ENCODE peak calls at places on chromosomes 7 and 10, in five cellular contexts. One of them, this sample, is unnamed.

GRCh38 chr7:73595358-73595757 is 17.0 kb upstream of the TBL2 start:
- DNase-seq in H54: no peak
- DNase-seq in IMR-90: no peak
- DNase-seq in thyroid gland: no peak
- DNase-seq in ovary: no peak
- DNase-seq in this sample: no peak

GRCh38 chr10:70493660-70494234 is 15.2 kb downstream of the PALD1 start:
- DNase-seq in H54: no peak
- DNase-seq in IMR-90: no peak
- DNase-seq in ovary: no peak
- DNase-seq in thyroid gland: no peak
- DNase-seq in this sample: no peak

GRCh38 chr7:128869138-128869943 is 6.7 kb downstream of the ATP6V1F start:
- DNase-seq in IMR-90: peak
- DNase-seq in thyroid gland: peak
- DNase-seq in H54: no peak
- DNase-seq in ovary: peak
- DNase-seq in this sample: peak

GRCh38 chr7:123198668-123199652 is 809 bp downstream of the SLC13A1 start:
- DNase-seq in thyroid gland: no peak
- DNase-seq in IMR-90: no peak
- DNase-seq in ovary: no peak
- DNase-seq in H54: no peak
- DNase-seq in this sample: no peak

GRCh38 chr10:114801411-114801813 is 20.2 kb upstream of the FHIP2A start:
- DNase-seq in IMR-90: no peak
- DNase-seq in thyroid gland: no peak
- DNase-seq in H54: no peak
- DNase-seq in ovary: no peak
- DNase-seq in this sample: no peak

GRCh38 chr7:142500364-142500763 is 242.5 kb upstream of the PRSS58 start:
- DNase-seq in H54: no peak
- DNase-seq in IMR-90: no peak
- DNase-seq in ovary: no peak
- DNase-seq in thyroid gland: no peak
- DNase-seq in this sample: no peak

GRCh38 chr7:10779465-10780399 is 193.9 kb upstream of the PHF14 start:
- DNase-seq in ovary: no peak
- DNase-seq in IMR-90: no peak
- DNase-seq in thyroid gland: no peak
- DNase-seq in H54: no peak
- DNase-seq in this sample: peak

GRCh38 chr7:100532165-100533022 is 6.6 kb upstream of the AGFG2 start:
- DNase-seq in thyroid gland: no peak
- DNase-seq in ovary: no peak
- DNase-seq in H54: no peak
- DNase-seq in IMR-90: no peak
- DNase-seq in this sample: no peak

GRCh38 chr10:11272915-11273389 is 255.3 kb downstream of the CELF2 start:
- DNase-seq in IMR-90: no peak
- DNase-seq in thyroid gland: no peak
- DNase-seq in ovary: no peak
- DNase-seq in H54: no peak
- DNase-seq in this sample: no peak

GRCh38 chr10:1425886-1426285 is 311.4 kb downstream of the ADARB2 start:
- DNase-seq in IMR-90: no peak
- DNase-seq in thyroid gland: no peak
- DNase-seq in ovary: no peak
- DNase-seq in H54: no peak
- DNase-seq in this sample: no peak

GRCh38 chr7:80916770-80917681 is 1.8 kb downstream of the SEMA3C start:
- DNase-seq in H54: no peak
- DNase-seq in ovary: no peak
- DNase-seq in IMR-90: peak
- DNase-seq in thyroid gland: no peak
- DNase-seq in this sample: no peak

GRCh38 chr7:46759711-46760480 is 822.0 kb downstream of the TNS3 start:
- DNase-seq in IMR-90: peak
- DNase-seq in H54: no peak
- DNase-seq in ovary: no peak
- DNase-seq in thyroid gland: no peak
- DNase-seq in this sample: no peak

GRCh38 chr7:67493386-67493785 is 496.8 kb downstream of the TYW1 start:
- DNase-seq in thyroid gland: no peak
- DNase-seq in ovary: no peak
- DNase-seq in IMR-90: no peak
- DNase-seq in H54: no peak
- DNase-seq in this sample: no peak

GRCh38 chr7:143463556-143463955 is 14.1 kb upstream of the TAS2R41 start:
- DNase-seq in IMR-90: no peak
- DNase-seq in H54: no peak
- DNase-seq in thyroid gland: no peak
- DNase-seq in ovary: no peak
- DNase-seq in this sample: no peak

GRCh38 chr7:44489955-44490350 is 505 bp downstream of the NUDCD3 start:
- DNase-seq in thyroid gland: no peak
- DNase-seq in IMR-90: peak
- DNase-seq in H54: peak
- DNase-seq in ovary: no peak
- DNase-seq in this sample: no peak

GRCh38 chr10:17665742-17666141 is 21.8 kb downstream of the STAM start:
- DNase-seq in IMR-90: peak
- DNase-seq in H54: no peak
- DNase-seq in thyroid gland: no peak
- DNase-seq in ovary: no peak
- DNase-seq in this sample: no peak

GRCh38 chr7:2713978-2714377 is 26.0 kb downstream of the AMZ1 start:
- DNase-seq in H54: no peak
- DNase-seq in ovary: no peak
- DNase-seq in IMR-90: no peak
- DNase-seq in thyroid gland: no peak
- DNase-seq in this sample: no peak

GRCh38 chr10:28883741-28884443 is 206.6 kb downstream of the BAMBI start:
- DNase-seq in IMR-90: no peak
- DNase-seq in ovary: no peak
- DNase-seq in H54: no peak
- DNase-seq in thyroid gland: no peak
- DNase-seq in this sample: no peak

GRCh38 chr7:138001529-138002095 is at the start of gene CREB3L2:
- DNase-seq in ovary: no peak
- DNase-seq in H54: no peak
- DNase-seq in thyroid gland: peak
- DNase-seq in IMR-90: peak
- DNase-seq in this sample: peak

GRCh38 chr10:72011976-72012512 is 47.8 kb downstream of the CHST3 start:
- DNase-seq in H54: no peak
- DNase-seq in ovary: no peak
- DNase-seq in IMR-90: no peak
- DNase-seq in thyroid gland: no peak
- DNase-seq in this sample: no peak

GRCh38 chr7:13551503-13551902 is 438.0 kb downstream of the ETV1 start:
- DNase-seq in IMR-90: no peak
- DNase-seq in ovary: no peak
- DNase-seq in thyroid gland: no peak
- DNase-seq in H54: no peak
- DNase-seq in this sample: no peak

GRCh38 chr7:149821191-149822148 is 16.7 kb upstream of the ZNF862 start:
- DNase-seq in thyroid gland: no peak
- DNase-seq in IMR-90: no peak
- DNase-seq in ovary: peak
- DNase-seq in H54: no peak
- DNase-seq in this sample: no peak

GRCh38 chr10:26391701-26392695 is 46.1 kb upstream of the APBB1IP start:
- DNase-seq in IMR-90: no peak
- DNase-seq in ovary: no peak
- DNase-seq in H54: no peak
- DNase-seq in thyroid gland: no peak
- DNase-seq in this sample: no peak

GRCh38 chr7:76509931-76510877 is at the start of gene UPK3B:
- DNase-seq in H54: peak
- DNase-seq in ovary: no peak
- DNase-seq in IMR-90: no peak
- DNase-seq in thyroid gland: peak
- DNase-seq in this sample: no peak

GRCh38 chr7:131882321-131882720 is 325.9 kb upstream of the PODXL start:
- DNase-seq in thyroid gland: no peak
- DNase-seq in IMR-90: no peak
- DNase-seq in ovary: no peak
- DNase-seq in H54: no peak
- DNase-seq in this sample: no peak

GRCh38 chr10:80538481-80539185 is 931 bp downstream of the SH2D4B start:
- DNase-seq in thyroid gland: no peak
- DNase-seq in ovary: no peak
- DNase-seq in H54: no peak
- DNase-seq in IMR-90: no peak
- DNase-seq in this sample: no peak

DNA sequence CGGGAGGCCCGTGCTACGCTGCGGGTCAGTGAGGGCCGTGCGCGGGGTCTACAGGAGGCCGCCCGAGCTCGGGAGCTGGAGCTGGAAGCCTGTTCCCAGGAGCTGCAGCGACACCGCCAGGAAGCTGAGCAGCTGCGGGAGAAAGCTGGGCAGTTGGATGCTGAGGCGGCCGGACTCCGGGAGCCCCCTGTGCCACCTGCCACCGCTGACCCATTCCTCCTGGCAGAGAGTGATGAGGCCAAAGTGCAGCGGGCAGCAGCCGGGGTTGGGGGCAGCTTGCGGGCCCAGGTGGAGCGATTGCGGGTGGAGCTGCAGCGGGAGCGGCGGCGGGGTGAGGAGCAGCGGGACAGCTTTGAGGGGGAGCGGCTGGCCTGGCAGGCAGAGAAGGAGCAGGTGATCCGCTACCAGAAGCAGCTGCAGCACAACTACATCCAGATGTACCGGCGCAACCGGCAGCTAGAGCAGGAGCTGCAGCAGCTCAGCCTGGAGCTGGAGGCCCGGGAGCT is 7.0 kb downstream of the LZTS2 start:
- DNase-seq in thyroid gland: no peak
- DNase-seq in IMR-90: peak
- DNase-seq in H54: no peak
- DNase-seq in ovary: peak
- DNase-seq in this sample: peak
- TF ChIP-seq POLR2A in thyroid gland: no peak
- TF ChIP-seq POLR2A in IMR-90: no peak
- TF ChIP-seq POLR2A in H54: no peak
- TF ChIP-seq POLR2A in ovary: no peak
- TF ChIP-seq POLR2A in this sample: no peak

GRCh38 chr10:103576862-103577261 is 83.4 kb downstream of the NEURL1 start:
- DNase-seq in thyroid gland: no peak
- DNase-seq in IMR-90: no peak
- DNase-seq in ovary: no peak
- DNase-seq in H54: no peak
- DNase-seq in this sample: no peak

GRCh38 chr10:103580011-103580410 is 86.5 kb downstream of the NEURL1 start:
- DNase-seq in H54: no peak
- DNase-seq in ovary: no peak
- DNase-seq in thyroid gland: no peak
- DNase-seq in IMR-90: no peak
- DNase-seq in this sample: no peak

GRCh38 chr10:103580422-103580821 is 86.9 kb downstream of the NEURL1 start:
- DNase-seq in IMR-90: no peak
- DNase-seq in H54: no peak
- DNase-seq in thyroid gland: no peak
- DNase-seq in ovary: no peak
- DNase-seq in this sample: peak

GRCh38 chr10:103581499-103581898 is 88.0 kb downstream of the NEURL1 start:
- DNase-seq in ovary: no peak
- DNase-seq in IMR-90: no peak
- DNase-seq in H54: no peak
- DNase-seq in thyroid gland: no peak
- DNase-seq in this sample: no peak

GRCh38 chr10:103578782-103579382 is 85.4 kb downstream of the NEURL1 start:
- DNase-seq in ovary: no peak
- DNase-seq in IMR-90: no peak
- DNase-seq in H54: no peak
- DNase-seq in thyroid gland: no peak
- DNase-seq in this sample: no peak
- TF ChIP-seq POLR2A in ovary: no peak
- TF ChIP-seq POLR2A in IMR-90: no peak
- TF ChIP-seq POLR2A in H54: no peak
- TF ChIP-seq POLR2A in thyroid gland: no peak
- TF ChIP-seq POLR2A in this sample: no peak

DNA sequence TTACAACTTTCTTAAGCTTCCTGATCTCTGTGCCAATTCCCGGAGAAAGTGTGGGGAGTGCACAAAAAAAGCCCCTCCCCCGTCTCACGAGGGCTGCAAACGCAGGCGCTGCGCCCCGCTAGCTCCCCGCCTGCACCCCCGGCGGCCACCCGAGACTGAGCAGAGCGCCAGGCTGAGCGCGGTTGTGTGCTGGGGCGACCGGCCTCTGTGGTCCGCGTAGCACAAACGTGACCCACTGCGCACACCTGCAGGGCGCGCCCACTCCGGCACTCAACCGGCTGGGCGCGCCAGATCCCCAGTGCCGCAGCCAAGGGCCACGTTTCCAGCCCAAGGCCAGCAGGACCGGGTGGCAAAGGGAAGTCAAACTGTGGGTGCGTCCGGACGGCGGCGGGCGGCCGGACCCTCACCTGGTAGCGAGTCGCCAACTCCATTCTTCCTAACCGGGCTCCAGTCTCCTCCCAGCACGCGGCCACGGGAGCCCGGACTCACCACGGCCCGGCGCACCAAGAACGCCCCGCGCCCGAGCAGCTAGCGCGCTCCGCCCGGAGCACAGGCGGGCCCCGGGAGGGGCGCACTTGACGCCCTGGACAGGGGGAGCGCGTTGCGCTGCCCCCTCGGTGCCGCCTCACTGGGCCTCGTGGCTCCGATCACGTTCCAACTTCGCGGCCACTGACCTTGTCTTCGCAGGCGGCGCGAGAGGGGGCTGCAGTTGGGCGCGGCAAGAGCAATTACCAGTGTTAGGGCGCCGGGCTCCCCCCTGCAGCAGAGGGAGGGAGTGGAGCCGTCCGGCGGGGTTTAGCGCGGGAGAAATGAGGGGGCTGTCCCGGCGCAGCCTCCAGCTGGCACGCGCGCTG is at the start of gene CDCA7L:
- DNase-seq in H54: peak
- DNase-seq in thyroid gland: peak
- DNase-seq in ovary: peak
- DNase-seq in IMR-90: peak
- DNase-seq in this sample: peak
- TF ChIP-seq POLR2A in H54: peak
- TF ChIP-seq POLR2A in thyroid gland: peak
- TF ChIP-seq POLR2A in ovary: peak
- TF ChIP-seq POLR2A in IMR-90: peak
- TF ChIP-seq POLR2A in this sample: no peak

GRCh38 chr7:22821702-22822485 is 755 bp downstream of the TOMM7 start:
- DNase-seq in thyroid gland: peak
- DNase-seq in IMR-90: no peak
- DNase-seq in H54: no peak
- DNase-seq in ovary: no peak
- DNase-seq in this sample: no peak
- TF ChIP-seq POLR2A in thyroid gland: no peak
- TF ChIP-seq POLR2A in IMR-90: no peak
- TF ChIP-seq POLR2A in H54: no peak
- TF ChIP-seq POLR2A in ovary: no peak
- TF ChIP-seq POLR2A in this sample: no peak